ENCODE peak calls at places on chromosome 3, in six cellular contexts. W, T, E, Z, Q and R are unnamed samples.

GRCh38 chr3:197504239-197505191 is 51.3 kb downstream of the BDH1 start:
- DNase-seq in W (no peak), T (no peak), E (no peak), Z (no peak), Q (no peak), R (no peak)

GRCh38 chr3:4776980-4777581 is 202.2 kb upstream of the BHLHE40 start:
- DNase-seq in W (no peak), T (no peak), E (no peak), Z (no peak), Q (no peak), R (no peak)

GRCh38 chr3:29642393-29643033 is 361.6 kb downstream of the RBMS3 start:
- DNase-seq in W (no peak), T (no peak), E (peak), Z (no peak), Q (no peak), R (no peak)

GRCh38 chr3:78872195-78872594 is 895.6 kb downstream of the ROBO1 start:
- DNase-seq in W (no peak), T (peak), E (no peak), Z (no peak), Q (no peak), R (no peak)

GRCh38 chr3:149340310-149340933 is 7.0 kb upstream of the TM4SF18 start:
- DNase-seq in W (no peak), T (no peak), E (peak), Z (no peak), Q (no peak), R (no peak)

GRCh38 chr3:181326637-181327223 is 337.2 kb upstream of the DNAJC19 start:
- DNase-seq in W (peak), T (no peak), E (no peak), Z (no peak), Q (no peak), R (no peak)

GRCh38 chr3:149800693-149801092 is 8.3 kb upstream of the ANKUB1 start:
- DNase-seq in W (no peak), T (no peak), E (no peak), Z (no peak), Q (no peak), R (peak)

GRCh38 chr3:141530133-141530768 is 43.4 kb downstream of the RASA2 start:
- DNase-seq in W (no peak), T (no peak), E (peak), Z (no peak), Q (no peak), R (no peak)

GRCh38 chr3:53846134-53846850 is at the start of the genes CHDH and IL17RB:
- DNase-seq in W (peak), T (peak), E (peak), Z (no peak), Q (peak), R (peak)

GRCh38 chr3:170095771-170096170 is 58.0 kb downstream of the GPR160 start:
- DNase-seq in W (no peak), T (no peak), E (no peak), Z (no peak), Q (no peak), R (no peak)

GRCh38 chr3:45178131-45179023 is 32.2 kb upstream of the CDCP1 start:
- DNase-seq in W (no peak), T (no peak), E (peak), Z (no peak), Q (no peak), R (no peak)

GRCh38 chr3:69240651-69241578 is 118.5 kb upstream of the LMOD3 start:
- DNase-seq in W (no peak), T (no peak), E (no peak), Z (no peak), Q (no peak), R (no peak)

GRCh38 chr3:160459450-160459970 is 9.9 kb upstream of the TRIM59 start:
- DNase-seq in W (no peak), T (no peak), E (no peak), Z (no peak), Q (no peak), R (no peak)

GRCh38 chr3:183449391-183449790 is 21.0 kb upstream of the MCF2L2 start:
- DNase-seq in W (peak), T (no peak), E (peak), Z (no peak), Q (no peak), R (no peak)

GRCh38 chr3:179292440-179292839 is 30.4 kb upstream of the ZNF639 start:
- DNase-seq in W (no peak), T (no peak), E (peak), Z (no peak), Q (no peak), R (no peak)

GRCh38 chr3:66609660-66610547 is 109.1 kb upstream of the LRIG1 start:
- DNase-seq in W (peak), T (no peak), E (peak), Z (no peak), Q (no peak), R (no peak)

GRCh38 chr3:46297658-46298423 is 55.6 kb downstream of the CCR3 start:
- DNase-seq in W (no peak), T (no peak), E (no peak), Z (peak), Q (no peak), R (no peak)

GRCh38 chr3:85652322-85652721 is 693.5 kb downstream of the CADM2 start:
- DNase-seq in W (no peak), T (no peak), E (no peak), Z (no peak), Q (no peak), R (no peak)

GRCh38 chr3:97721446-97721845 is 43.1 kb upstream of the ARL6 start:
- DNase-seq in W (no peak), T (no peak), E (no peak), Z (no peak), Q (no peak), R (no peak)

GRCh38 chr3:52428151-52429005 is 16.5 kb downstream of the SEMA3G start:
- DNase-seq in W (peak), T (no peak), E (peak), Z (peak), Q (no peak), R (peak)

GRCh38 chr3:111723293-111723963 is 128.3 kb upstream of the ZBED2 start:
- DNase-seq in W (no peak), T (no peak), E (peak), Z (no peak), Q (no peak), R (no peak)

GRCh38 chr3:149808209-149808829 is 4.7 kb upstream of the RNF13 start:
- DNase-seq in W (peak), T (peak), E (peak), Z (no peak), Q (peak), R (peak)

GRCh38 chr3:66021731-66022131 is 17.0 kb downstream of the MAGI1 start:
- DNase-seq in W (no peak), T (no peak), E (peak), Z (no peak), Q (no peak), R (no peak)

GRCh38 chr3:114365909-114366308 is 72.1 kb downstream of the TIGIT start:
- DNase-seq in W (no peak), T (no peak), E (no peak), Z (no peak), Q (no peak), R (no peak)

GRCh38 chr3:160701490-160701889 is 24.5 kb downstream of the ARL14 start:
- DNase-seq in W (no peak), T (no peak), E (no peak), Z (no peak), Q (no peak), R (no peak)

GRCh38 chr3:89113887-89114840 is 6.7 kb downstream of the EPHA3 start:
- DNase-seq in W (peak), T (peak), E (peak), Z (peak), Q (no peak), R (peak)

GRCh38 chr3:175940881-175941280 is 1081.7 kb downstream of the NAALADL2 start:
- DNase-seq in W (no peak), T (peak), E (peak), Z (no peak), Q (no peak), R (no peak)

GRCh38 chr3:61606196-61606595 is 44.8 kb downstream of the PTPRG start:
- DNase-seq in W (no peak), T (no peak), E (no peak), Z (no peak), Q (no peak), R (no peak)

GRCh38 chr3:45440562-45440961 is 52.2 kb downstream of the LARS2 start:
- DNase-seq in W (no peak), T (no peak), E (no peak), Z (no peak), Q (no peak), R (no peak)

GRCh38 chr3:64992462-64993285 is 304.9 kb upstream of the ADAMTS9 start:
- DNase-seq in W (no peak), T (no peak), E (no peak), Z (no peak), Q (no peak), R (no peak)

GRCh38 chr3:143132246-143132980 is 12.8 kb downstream of the CHST2 start:
- DNase-seq in W (no peak), T (no peak), E (no peak), Z (no peak), Q (no peak), R (no peak)

GRCh38 chr3:133895208-133896001 is at the start of gene RAB6B:
- DNase-seq in W (peak), T (peak), E (peak), Z (no peak), Q (no peak), R (peak)